ENCODE peak calls at places on chromosomes 16 and 17, in four cellular contexts. One of them, this sample, is unnamed.

GRCh38 chr17:39702901-39703893 is 3.3 kb downstream of the ERBB2 start:
- DNase-seq in HL-60: no peak
- DNase-seq in Caco-2: no peak
- DNase-seq in fibroblast of the conjunctiva: no peak
- DNase-seq in this sample: peak

GRCh38 chr17:59534583-59534982 is 30.8 kb upstream of the DHX40 start:
- DNase-seq in HL-60: no peak
- DNase-seq in Caco-2: no peak
- DNase-seq in fibroblast of the conjunctiva: no peak
- DNase-seq in this sample: no peak

GRCh38 chr17:3885970-3886369 is 6.9 kb downstream of the CAMKK1 start:
- DNase-seq in HL-60: no peak
- DNase-seq in Caco-2: no peak
- DNase-seq in fibroblast of the conjunctiva: peak
- DNase-seq in this sample: no peak

GRCh38 chr17:74467221-74467951 is 952 bp downstream of the CD300A start:
- DNase-seq in HL-60: no peak
- DNase-seq in Caco-2: no peak
- DNase-seq in fibroblast of the conjunctiva: no peak
- DNase-seq in this sample: no peak

GRCh38 chr16:724188-725040 is 1.8 kb downstream of the CCDC78 start:
- DNase-seq in HL-60: no peak
- DNase-seq in Caco-2: no peak
- DNase-seq in fibroblast of the conjunctiva: no peak
- DNase-seq in this sample: no peak

GRCh38 chr16:88526906-88527185 is 43.4 kb upstream of the ZC3H18 start:
- DNase-seq in HL-60: no peak
- DNase-seq in Caco-2: no peak
- DNase-seq in fibroblast of the conjunctiva: no peak
- DNase-seq in this sample: no peak

GRCh38 chr17:18374216-18374615 is 3.4 kb upstream of the EVPLL start:
- DNase-seq in HL-60: no peak
- DNase-seq in Caco-2: no peak
- DNase-seq in fibroblast of the conjunctiva: no peak
- DNase-seq in this sample: no peak

GRCh38 chr16:19203374-19203966 is 35.4 kb downstream of the SYT17 start:
- DNase-seq in HL-60: no peak
- DNase-seq in Caco-2: no peak
- DNase-seq in fibroblast of the conjunctiva: no peak
- DNase-seq in this sample: no peak

GRCh38 chr17:29840884-29841283 is 89.1 kb downstream of the SSH2 start:
- DNase-seq in HL-60: no peak
- DNase-seq in Caco-2: no peak
- DNase-seq in fibroblast of the conjunctiva: no peak
- DNase-seq in this sample: no peak

GRCh38 chr17:28325221-28325620 is 6.2 kb downstream of the TMEM97 start:
- DNase-seq in HL-60: no peak
- DNase-seq in Caco-2: no peak
- DNase-seq in fibroblast of the conjunctiva: no peak
- DNase-seq in this sample: no peak

GRCh38 chr17:38740806-38741205 is 7.3 kb downstream of the PCGF2 start:
- DNase-seq in HL-60: no peak
- DNase-seq in Caco-2: no peak
- DNase-seq in fibroblast of the conjunctiva: no peak
- DNase-seq in this sample: no peak

GRCh38 chr16:55706739-55707487 is 51.1 kb downstream of the SLC6A2 start:
- DNase-seq in HL-60: no peak
- DNase-seq in Caco-2: no peak
- DNase-seq in fibroblast of the conjunctiva: no peak
- DNase-seq in this sample: no peak

GRCh38 chr17:20948984-20949777 is 93.6 kb downstream of the USP22 start:
- DNase-seq in HL-60: no peak
- DNase-seq in Caco-2: no peak
- DNase-seq in fibroblast of the conjunctiva: no peak
- DNase-seq in this sample: no peak

GRCh38 chr16:84810518-84811273 is 9.1 kb upstream of the CRISPLD2 start:
- DNase-seq in HL-60: peak
- DNase-seq in Caco-2: no peak
- DNase-seq in fibroblast of the conjunctiva: peak
- DNase-seq in this sample: no peak

GRCh38 chr17:28749516-28750177 is 5.8 kb downstream of the TRAF4 start:
- DNase-seq in HL-60: no peak
- DNase-seq in Caco-2: no peak
- DNase-seq in fibroblast of the conjunctiva: no peak
- DNase-seq in this sample: no peak

GRCh38 chr16:3256876-3257465 is 538 bp upstream of the MEFV start:
- DNase-seq in HL-60: no peak
- DNase-seq in Caco-2: no peak
- DNase-seq in fibroblast of the conjunctiva: no peak
- DNase-seq in this sample: no peak

GRCh38 chr16:81928975-81929374 is 82.3 kb downstream of the SDR42E1 start:
- DNase-seq in HL-60: peak
- DNase-seq in Caco-2: no peak
- DNase-seq in fibroblast of the conjunctiva: no peak
- DNase-seq in this sample: no peak

GRCh38 chr17:20852541-20853370 is 190.1 kb downstream of the USP22 start:
- DNase-seq in HL-60: peak
- DNase-seq in Caco-2: peak
- DNase-seq in fibroblast of the conjunctiva: no peak
- DNase-seq in this sample: no peak

GRCh38 chr17:78890111-78890897 is 12.7 kb downstream of the CEP295NL start:
- DNase-seq in HL-60: peak
- DNase-seq in Caco-2: no peak
- DNase-seq in fibroblast of the conjunctiva: no peak
- DNase-seq in this sample: no peak

GRCh38 chr16:47016700-47017133 is 43.2 kb upstream of the DNAJA2 start:
- DNase-seq in HL-60: peak
- DNase-seq in Caco-2: no peak
- DNase-seq in fibroblast of the conjunctiva: no peak
- DNase-seq in this sample: no peak

GRCh38 chr16:10922328-10923145 is 19.7 kb downstream of the DEXI start:
- DNase-seq in HL-60: peak
- DNase-seq in Caco-2: no peak
- DNase-seq in fibroblast of the conjunctiva: no peak
- DNase-seq in this sample: no peak

GRCh38 chr16:11250091-11250785 is 5.8 kb downstream of the SOCS1 start:
- DNase-seq in HL-60: no peak
- DNase-seq in Caco-2: no peak
- DNase-seq in fibroblast of the conjunctiva: no peak
- DNase-seq in this sample: no peak

GRCh38 chr16:81785138-81785924 is 6.2 kb downstream of the PLCG2 start:
- DNase-seq in HL-60: no peak
- DNase-seq in Caco-2: no peak
- DNase-seq in fibroblast of the conjunctiva: no peak
- DNase-seq in this sample: no peak

GRCh38 chr16:17983847-17984639 is 352.5 kb downstream of the NPIPA8 start:
- DNase-seq in HL-60: no peak
- DNase-seq in Caco-2: no peak
- DNase-seq in fibroblast of the conjunctiva: no peak
- DNase-seq in this sample: no peak

GRCh38 chr16:23826528-23827244 is 9.1 kb upstream of the PRKCB start:
- DNase-seq in HL-60: peak
- DNase-seq in Caco-2: no peak
- DNase-seq in fibroblast of the conjunctiva: no peak
- DNase-seq in this sample: no peak

GRCh38 chr16:48586083-48586482 is 23.9 kb downstream of the N4BP1 start:
- DNase-seq in HL-60: no peak
- DNase-seq in Caco-2: no peak
- DNase-seq in fibroblast of the conjunctiva: no peak
- DNase-seq in this sample: no peak

GRCh38 chr16:6616746-6617145 is 715.9 kb upstream of the RBFOX1 start:
- DNase-seq in HL-60: no peak
- DNase-seq in Caco-2: no peak
- DNase-seq in fibroblast of the conjunctiva: no peak
- DNase-seq in this sample: no peak

GRCh38 chr17:31917065-31917529 is 15.6 kb upstream of the UTP6 start:
- DNase-seq in HL-60: no peak
- DNase-seq in Caco-2: no peak
- DNase-seq in fibroblast of the conjunctiva: no peak
- DNase-seq in this sample: no peak

GRCh38 chr16:68884867-68885266 is 41.5 kb downstream of the TANGO6 start:
- DNase-seq in HL-60: no peak
- DNase-seq in Caco-2: no peak
- DNase-seq in fibroblast of the conjunctiva: no peak
- DNase-seq in this sample: no peak

GRCh38 chr16:51731160-51731559 is 580.1 kb upstream of the SALL1 start:
- DNase-seq in HL-60: no peak
- DNase-seq in Caco-2: no peak
- DNase-seq in fibroblast of the conjunctiva: no peak
- DNase-seq in this sample: no peak

GRCh38 chr16:660459-661183 is 7.3 kb upstream of the RHOT2 start:
- DNase-seq in HL-60: peak
- DNase-seq in Caco-2: peak
- DNase-seq in fibroblast of the conjunctiva: peak
- DNase-seq in this sample: no peak

This sample was measured in HuH-7.